ENCODE peak calls at places on chromosomes 3 and 15, in ten cellular contexts. H is suprapubic skin; K is left ventricle myocardium inferior; O is CD8-positive, alpha-beta T cell; Y is prostate gland; C is HCT116; G is CD8-positive, alpha-beta memory T cell; N is adrenal gland; B is heart left ventricle; Q is PC-9. L is an unnamed sample.
A peak's percentile ranks its signal among the peaks of the same experiment; 100 is the strongest.

GRCh38 chr15:39589815-39590644 is 9.2 kb downstream of the THBS1 start:
- DNase-seq in H (no peak), G (no peak), O (no peak), Y (no peak), B (no peak), Q (no peak), K (no peak), N (no peak), C (no peak), L (peak; percentile 33)

GRCh38 chr3:17518189-17519059 is 224.0 kb downstream of the TBC1D5 start:
- DNase-seq in O (no peak), C (no peak), Y (no peak), K (no peak), N (no peak), B (peak; percentile 32), H (no peak), Q (no peak), G (no peak), L (no peak)

GRCh38 chr3:139935071-139935865 is at the start of gene CLSTN2:
- DNase-seq in C (no peak), G (no peak), H (peak; percentile 76), Y (peak; percentile 17), O (no peak), N (peak; percentile 76), B (peak; percentile 85), Q (no peak), K (peak; percentile 79), L (no peak)

GRCh38 chr3:38575279-38575843 is 74.1 kb downstream of the SCN5A start:
- DNase-seq in Q (no peak), O (no peak), C (no peak), K (no peak), Y (no peak), H (no peak), N (peak; percentile 10), B (no peak), G (no peak), L (no peak)

GRCh38 chr3:97821810-97822775 is at the start of gene CRYBG3:
- DNase-seq in K (peak; percentile 86), G (peak; percentile 74), H (peak; percentile 80), N (peak; percentile 86), Q (peak; percentile 77), C (peak; percentile 35), O (peak; percentile 63), Y (peak; percentile 81), B (peak; percentile 90), L (no peak)

GRCh38 chr3:5194801-5195509 is 7.4 kb downstream of the EDEM1 start:
- DNase-seq in B (no peak), O (no peak), Y (peak; percentile 65), N (peak; percentile 40), Q (peak; percentile 91), C (peak; percentile 72), H (no peak), G (peak; percentile 37), K (no peak), L (peak; percentile 53)

GRCh38 chr15:78925956-78926743 is 18.7 kb downstream of the CTSH start:
- DNase-seq in K (no peak), N (peak; percentile 21), O (no peak), Q (no peak), Y (no peak), C (no peak), H (peak; percentile 52), B (no peak), G (no peak), L (no peak)

GRCh38 chr3:110773413-110773954 is 298.1 kb upstream of the NECTIN3 start:
- DNase-seq in K (no peak), N (no peak), B (no peak), G (no peak), H (no peak), Q (no peak), C (peak; percentile 93), O (no peak), Y (no peak), L (no peak)

GRCh38 chr15:58980351-58980939 is 7.0 kb upstream of the RNF111 start:
- DNase-seq in H (no peak), K (no peak), Y (no peak), Q (no peak), N (no peak), B (no peak), C (peak; percentile 32), O (no peak), G (no peak), L (no peak)

GRCh38 chr3:193829781-193830180 is 236.8 kb downstream of the OPA1 start:
- DNase-seq in H (no peak), B (no peak), N (no peak), O (no peak), Q (peak; percentile 99), K (no peak), C (peak; percentile 76), G (no peak), Y (peak; percentile 79), L (peak; percentile 71)

DNA sequence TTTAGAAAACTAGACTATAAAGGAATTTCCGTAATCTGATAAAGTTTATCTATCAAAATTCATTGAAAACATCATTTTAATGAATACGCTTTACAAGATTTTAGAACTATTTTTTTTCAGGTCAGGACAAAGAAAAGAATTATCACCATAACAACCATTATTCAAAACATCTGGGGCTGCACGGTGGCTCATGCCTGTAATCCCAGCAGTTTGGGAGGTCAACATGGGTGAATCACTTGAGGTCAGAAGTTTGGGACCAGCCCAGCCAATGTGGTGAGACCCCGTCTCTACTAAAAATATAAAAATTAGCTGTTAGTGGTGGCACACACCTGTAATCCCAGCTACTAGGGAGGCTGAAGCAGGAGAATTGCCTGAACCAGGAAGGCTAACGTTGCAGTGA is 260.4 kb downstream of the WNT5A start:
- DNase-seq in N (no peak), O (no peak), H (no peak), Q (no peak), K (no peak), C (no peak), G (no peak), Y (no peak), B (no peak), L (no peak)
- H3K4me1 ChIP-seq in N (no peaks in the 10 kb centered on the region), O (no peaks in the 10 kb centered on the region), H (no peaks in the 10 kb centered on the region), Q (no peaks in the 10 kb centered on the region), K (no peaks in the 10 kb centered on the region), C (no peaks in the 10 kb centered on the region), G (no peaks in the 10 kb centered on the region), Y (no peaks in the 10 kb centered on the region), B (no peaks in the 10 kb centered on the region), L (no peaks in the 10 kb centered on the region)

DNA sequence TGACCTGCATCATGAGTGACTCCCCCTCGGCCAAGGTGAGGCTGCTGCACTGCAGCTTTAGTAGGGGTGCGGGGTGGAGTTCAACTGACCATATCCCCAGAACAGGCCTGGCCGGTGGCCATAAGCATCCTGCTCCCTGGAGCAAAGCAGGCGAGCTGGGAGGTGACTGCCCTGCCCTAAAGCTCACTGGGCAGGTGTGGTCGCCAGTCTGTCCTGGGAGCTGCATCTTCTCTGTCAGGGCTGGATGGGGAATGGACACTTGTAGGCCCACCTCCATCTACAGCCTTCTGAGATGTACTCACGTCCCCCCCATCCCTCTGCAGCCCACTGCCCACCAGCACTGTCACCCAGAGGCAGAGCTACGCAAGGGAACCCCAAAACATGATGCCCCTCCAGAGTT is 14.5 kb downstream of the NBEAL2 start:
- DNase-seq in G (no peak), H (no peak), C (no peak), Y (no peak), B (no peak), O (no peak), Q (no peak), K (no peak), N (no peak), L (no peak)
- H3K4me1 ChIP-seq in G (peaks cover 16% of the 10 kb centered on the region), H (peaks cover 5% of the 10 kb centered on the region), C (peaks cover 6% of the 10 kb centered on the region), Y (no peaks in the 10 kb centered on the region), B (no peaks in the 10 kb centered on the region), O (peaks cover 21% of the 10 kb centered on the region), Q (no peaks in the 10 kb centered on the region), K (peaks cover 5% of the 10 kb centered on the region), N (no peaks in the 10 kb centered on the region), L (peaks cover 11% of the 10 kb centered on the region)

DNA sequence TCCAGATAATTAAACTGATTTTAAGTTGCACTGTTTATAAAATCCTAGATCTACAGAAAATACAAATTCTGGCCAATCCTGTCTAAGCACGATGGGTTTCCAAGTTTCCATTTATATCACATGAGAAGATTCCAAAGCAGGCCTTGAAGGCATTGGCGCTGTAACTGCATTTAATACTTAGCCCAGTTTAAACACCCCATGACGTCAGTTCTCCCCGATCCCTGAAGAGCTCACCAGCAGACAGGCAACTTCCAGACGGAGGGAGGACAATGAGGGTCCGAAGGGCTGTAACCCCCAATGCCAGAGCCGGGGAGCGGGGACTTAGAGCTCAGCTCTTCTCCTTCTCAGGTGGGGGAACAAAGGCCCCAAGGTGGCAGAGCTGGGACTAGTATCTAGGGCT is 117.3 kb downstream of the XXYLT1 start:
- DNase-seq in B (no peak), C (no peak), K (no peak), O (no peak), Y (no peak), H (no peak), Q (no peak), N (no peak), G (no peak), L (no peak)
- H3K4me1 ChIP-seq in B (peaks cover 14% of the 10 kb centered on the region), C (peaks cover 17% of the 10 kb centered on the region), K (peaks cover 95% of the 10 kb centered on the region), O (peaks cover 25% of the 10 kb centered on the region), Y (peaks cover 22% of the 10 kb centered on the region), H (peaks cover 79% of the 10 kb centered on the region), Q (peaks cover 5% of the 10 kb centered on the region), N (peaks cover 15% of the 10 kb centered on the region), G (peaks cover 8% of the 10 kb centered on the region), L (peaks cover 33% of the 10 kb centered on the region)

DNA sequence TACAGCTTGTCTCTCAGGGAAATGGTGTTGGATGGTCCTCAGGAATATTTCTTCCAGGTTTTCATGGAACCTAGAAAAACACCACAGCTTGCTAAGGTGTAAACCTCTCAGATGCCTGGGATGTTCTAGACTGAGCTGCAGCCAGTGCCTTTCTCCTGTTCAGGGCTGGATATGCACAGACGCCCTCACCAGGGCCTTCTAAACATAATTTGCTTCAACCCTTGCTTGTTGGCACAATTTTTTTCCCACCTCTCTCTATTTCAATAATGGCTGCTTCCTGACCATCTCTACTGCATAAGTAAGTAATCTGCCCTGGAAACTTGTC is 28.2 kb downstream of the SIAH2 start:
- DNase-seq in K (no peak), Q (no peak), Y (no peak), N (peak; percentile 15), G (no peak), H (no peak), C (no peak), B (no peak), O (no peak), L (no peak)
- H3K4me1 ChIP-seq in K (peaks cover 62% of the 10 kb centered on the region), Q (peaks cover 29% of the 10 kb centered on the region), Y (no peaks in the 10 kb centered on the region), N (peaks cover 35% of the 10 kb centered on the region), G (peaks cover 9% of the 10 kb centered on the region), H (peaks cover 24% of the 10 kb centered on the region), C (peaks cover 23% of the 10 kb centered on the region), B (no peaks in the 10 kb centered on the region), O (peaks cover 4% of the 10 kb centered on the region), L (peaks cover 47% of the 10 kb centered on the region)

DNA sequence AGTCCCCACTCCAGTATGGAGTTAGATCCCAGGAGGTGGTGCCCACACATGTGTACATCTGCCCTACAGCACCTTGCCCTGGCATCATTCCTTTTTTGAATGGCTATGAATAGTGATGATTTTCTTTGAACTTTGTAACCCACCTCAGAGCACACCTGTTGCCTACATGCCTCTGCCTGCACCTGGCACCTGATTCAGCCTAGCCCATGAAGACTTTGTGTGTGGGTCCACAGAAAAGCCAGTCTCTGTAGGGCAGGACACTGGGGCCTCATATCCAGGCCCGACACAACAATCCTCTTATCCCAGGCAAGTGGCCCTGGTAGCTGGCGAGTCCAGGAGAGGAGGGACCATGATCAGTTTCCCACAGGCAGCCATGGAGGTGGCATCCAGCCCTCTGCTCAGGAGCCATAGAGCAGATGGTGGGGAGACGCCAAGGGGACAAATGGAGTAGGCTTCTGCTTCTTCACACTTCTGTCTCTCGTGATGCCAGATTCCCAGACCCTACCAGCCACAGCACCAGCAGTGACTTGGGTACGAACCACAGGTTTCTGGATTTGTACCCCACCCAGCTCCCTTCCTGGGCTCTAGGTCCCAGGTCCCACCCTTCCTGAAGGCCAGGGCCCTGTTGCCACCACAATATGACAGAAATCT is 230.7 kb downstream of the UACA start:
- DNase-seq in G (no peak), N (no peak), B (no peak), Y (no peak), C (no peak), Q (no peak), K (no peak), H (no peak), O (no peak), L (no peak)
- H3K4me1 ChIP-seq in G (peaks cover 86% of the 10 kb centered on the region), N (no peaks in the 10 kb centered on the region), B (no peaks in the 10 kb centered on the region), Y (no peaks in the 10 kb centered on the region), C (peaks cover 15% of the 10 kb centered on the region), Q (peaks cover 6% of the 10 kb centered on the region), K (no peaks in the 10 kb centered on the region), H (no peaks in the 10 kb centered on the region), O (peaks cover 73% of the 10 kb centered on the region), L (no peaks in the 10 kb centered on the region)